ENCODE peak calls at places on chromosome 17, in five cellular contexts. One of them, this sample, is unnamed.

GRCh38 chr17:68089881-68090280 is 54.3 kb downstream of the KPNA2 start:
- DNase-seq in mucosa of descending colon: no peak
- DNase-seq in type B pancreatic cell: no peak
- DNase-seq in HT-29: peak; percentile 90
- DNase-seq in tibial artery: peak; percentile 41
- DNase-seq in this sample: no peak

GRCh38 chr17:57493625-57494024 is 237.3 kb downstream of the MSI2 start:
- DNase-seq in tibial artery: no peak
- DNase-seq in HT-29: no peak
- DNase-seq in mucosa of descending colon: no peak
- DNase-seq in type B pancreatic cell: no peak
- DNase-seq in this sample: no peak

GRCh38 chr17:41440531-41441033 is at the start of gene KRT38:
- DNase-seq in HT-29: no peak
- DNase-seq in tibial artery: no peak
- DNase-seq in mucosa of descending colon: no peak
- DNase-seq in type B pancreatic cell: no peak
- DNase-seq in this sample: no peak

GRCh38 chr17:31385428-31386285 is 5.8 kb upstream of the RAB11FIP4 start:
- DNase-seq in tibial artery: no peak
- DNase-seq in mucosa of descending colon: no peak
- DNase-seq in type B pancreatic cell: no peak
- DNase-seq in HT-29: no peak
- DNase-seq in this sample: no peak

GRCh38 chr17:17672453-17673368 is 8.5 kb upstream of the RAI1 start:
- DNase-seq in type B pancreatic cell: no peak
- DNase-seq in tibial artery: no peak
- DNase-seq in mucosa of descending colon: no peak
- DNase-seq in HT-29: no peak
- DNase-seq in this sample: no peak

GRCh38 chr17:27756467-27757371 is 43.6 kb downstream of the NOS2 start:
- DNase-seq in HT-29: peak; percentile 67
- DNase-seq in mucosa of descending colon: peak; percentile 62
- DNase-seq in tibial artery: peak; percentile 42
- DNase-seq in type B pancreatic cell: no peak
- DNase-seq in this sample: no peak

GRCh38 chr17:47622179-47622549 is 27.6 kb upstream of the KPNB1 start:
- DNase-seq in tibial artery: no peak
- DNase-seq in mucosa of descending colon: no peak
- DNase-seq in HT-29: no peak
- DNase-seq in type B pancreatic cell: no peak
- DNase-seq in this sample: no peak

GRCh38 chr17:29549169-29549935 is 17.5 kb downstream of the ABHD15 start:
- DNase-seq in mucosa of descending colon: no peak
- DNase-seq in HT-29: no peak
- DNase-seq in tibial artery: no peak
- DNase-seq in type B pancreatic cell: no peak
- DNase-seq in this sample: no peak

GRCh38 chr17:32518856-32519768 is 32.3 kb downstream of the CDK5R1 start:
- DNase-seq in tibial artery: no peak
- DNase-seq in mucosa of descending colon: peak; percentile 73
- DNase-seq in HT-29: peak; percentile 63
- DNase-seq in type B pancreatic cell: peak; percentile 81
- DNase-seq in this sample: no peak

GRCh38 chr17:76382803-76383644 is 1.4 kb upstream of the SPHK1 start:
- DNase-seq in type B pancreatic cell: no peak
- DNase-seq in HT-29: peak; percentile 32
- DNase-seq in tibial artery: no peak
- DNase-seq in mucosa of descending colon: peak; percentile 77
- DNase-seq in this sample: no peak

GRCh38 chr17:28982191-28982793 is 23.5 kb downstream of the SEZ6 start:
- DNase-seq in HT-29: no peak
- DNase-seq in type B pancreatic cell: no peak
- DNase-seq in tibial artery: peak; percentile 34
- DNase-seq in mucosa of descending colon: no peak
- DNase-seq in this sample: no peak

GRCh38 chr17:5139454-5139725 is 23.6 kb downstream of the USP6 start:
- DNase-seq in HT-29: no peak
- DNase-seq in tibial artery: no peak
- DNase-seq in type B pancreatic cell: no peak
- DNase-seq in mucosa of descending colon: no peak
- DNase-seq in this sample: no peak

GRCh38 chr17:83113792-83114191 is 34.4 kb downstream of the METRNL start:
- DNase-seq in tibial artery: no peak
- DNase-seq in HT-29: no peak
- DNase-seq in mucosa of descending colon: no peak
- DNase-seq in type B pancreatic cell: no peak
- DNase-seq in this sample: no peak

GRCh38 chr17:16428098-16428882 is 12.9 kb downstream of the TRPV2 start:
- DNase-seq in HT-29: peak; percentile 67
- DNase-seq in type B pancreatic cell: no peak
- DNase-seq in mucosa of descending colon: peak; percentile 77
- DNase-seq in tibial artery: no peak
- DNase-seq in this sample: no peak

GRCh38 chr17:752002-752619 is at the start of gene GEMIN4:
- DNase-seq in type B pancreatic cell: peak; percentile 99
- DNase-seq in HT-29: peak; percentile 84
- DNase-seq in tibial artery: peak; percentile 88
- DNase-seq in mucosa of descending colon: peak; percentile 99
- DNase-seq in this sample: peak; percentile 56

GRCh38 chr17:78678220-78678554 is 101.0 kb upstream of the DNAH17 start:
- DNase-seq in type B pancreatic cell: no peak
- DNase-seq in mucosa of descending colon: no peak
- DNase-seq in tibial artery: no peak
- DNase-seq in HT-29: no peak
- DNase-seq in this sample: no peak

GRCh38 chr17:60473788-60474187 is 51.5 kb downstream of the CHCT1 start:
- DNase-seq in HT-29: no peak
- DNase-seq in mucosa of descending colon: no peak
- DNase-seq in type B pancreatic cell: no peak
- DNase-seq in tibial artery: no peak
- DNase-seq in this sample: no peak

GRCh38 chr17:2634361-2634960 is 41.0 kb downstream of the PAFAH1B1 start:
- DNase-seq in type B pancreatic cell: no peak
- DNase-seq in tibial artery: no peak
- DNase-seq in mucosa of descending colon: no peak
- DNase-seq in HT-29: peak; percentile 80
- DNase-seq in this sample: no peak

GRCh38 chr17:19237389-19238166 is 412 bp downstream of the EPN2 start:
- DNase-seq in HT-29: peak; percentile 12
- DNase-seq in tibial artery: peak; percentile 37
- DNase-seq in type B pancreatic cell: no peak
- DNase-seq in mucosa of descending colon: peak; percentile 73
- DNase-seq in this sample: no peak